ENCODE peak calls at places on chromosomes 12 and 14, in five cellular contexts. G is Karpas-422; P is mesendoderm; U is anterior cingulate cortex; M is effector memory CD4-positive, alpha-beta T cell. S is an unnamed sample.

GRCh38 chr12:10722905-10723866 is at the start of gene YBX3:
- DNase-seq in G (no peak), P (peak; percentile 89), U (peak; percentile 44), M (no peak), S (no peak)

GRCh38 chr12:6315704-6316597 is 5.5 kb downstream of the PLEKHG6 start:
- DNase-seq in G (no peak), P (no peak), U (no peak), M (no peak), S (no peak)

GRCh38 chr12:126069549-126070165 is 1004.4 kb downstream of the AACS start:
- DNase-seq in G (peak; percentile 91), P (peak; percentile 82), U (no peak), M (no peak), S (no peak)

GRCh38 chr12:25924535-25925001 is 33.9 kb upstream of the RASSF8 start:
- DNase-seq in G (no peak), P (peak; percentile 61), U (no peak), M (no peak), S (no peak)

GRCh38 chr12:68403711-68404110 is 71.5 kb upstream of the MDM1 start:
- DNase-seq in G (no peak), P (no peak), U (no peak), M (no peak), S (no peak)

GRCh38 chr12:119573086-119573485 is 20.5 kb upstream of the TMEM233 start:
- DNase-seq in G (peak; percentile 4), P (no peak), U (no peak), M (no peak), S (no peak)

GRCh38 chr12:53872367-53872766 is 66.3 kb upstream of the HOXC13 start:
- DNase-seq in G (no peak), P (no peak), U (no peak), M (no peak), S (no peak)

GRCh38 chr14:49497725-49498348 is 88.3 kb downstream of the RPS29 start:
- DNase-seq in G (peak; percentile 94), P (peak; percentile 84), U (no peak), M (no peak), S (no peak)

GRCh38 chr12:113862570-113863454 is 103.3 kb downstream of the RBM19 start:
- DNase-seq in G (peak; percentile 89), P (peak; percentile 88), U (no peak), M (no peak), S (no peak)

GRCh38 chr14:92517761-92518160 is 4.2 kb downstream of the RIN3 start:
- DNase-seq in G (no peak), P (no peak), U (no peak), M (no peak), S (no peak)

GRCh38 chr14:91835920-91836843 is 31.2 kb downstream of the TC2N start:
- DNase-seq in G (no peak), P (peak; percentile 93), U (no peak), M (peak; percentile 79), S (peak; percentile 87)

GRCh38 chr12:5723711-5724252 is 221.3 kb downstream of the ANO2 start:
- DNase-seq in G (no peak), P (no peak), U (no peak), M (no peak), S (no peak)

GRCh38 chr12:69655616-69656336 is 43.3 kb downstream of the BEST3 start:
- DNase-seq in G (no peak), P (peak; percentile 27), U (no peak), M (no peak), S (no peak)

GRCh38 chr12:3489057-3489456 is 1.9 kb upstream of the PRMT8 start:
- DNase-seq in G (no peak), P (no peak), U (peak; percentile 50), M (no peak), S (no peak)

GRCh38 chr14:52922656-52923055 is 28.2 kb downstream of the FERMT2 start:
- DNase-seq in G (no peak), P (no peak), U (no peak), M (no peak), S (no peak)

GRCh38 chr14:51865953-51866747 is 5.7 kb downstream of the GNG2 start:
- DNase-seq in G (peak; percentile 60), P (peak; percentile 61), U (no peak), M (peak; percentile 43), S (no peak)

GRCh38 chr12:132186857-132187620 is 42.8 kb downstream of the NOC4L start:
- DNase-seq in G (no peak), P (no peak), U (no peak), M (no peak), S (no peak)

GRCh38 chr14:76710093-76711010 is 50.9 kb upstream of the VASH1 start:
- DNase-seq in G (peak; percentile 82), P (peak; percentile 51), U (no peak), M (no peak), S (no peak)

GRCh38 chr12:63292476-63293228 is 141.7 kb upstream of the AVPR1A start:
- DNase-seq in G (no peak), P (no peak), U (no peak), M (no peak), S (no peak)

GRCh38 chr14:60981626-60982455 is 796 bp downstream of the SLC38A6 start:
- DNase-seq in G (peak; percentile 71), P (peak; percentile 71), U (peak; percentile 3), M (no peak), S (no peak)

GRCh38 chr14:85391455-85391854 is 138.5 kb upstream of the FLRT2 start:
- DNase-seq in G (no peak), P (no peak), U (no peak), M (no peak), S (no peak)

GRCh38 chr12:94795520-94795919 is 145.2 kb upstream of the TMCC3 start:
- DNase-seq in G (no peak), P (peak; percentile 86), U (no peak), M (no peak), S (no peak)

GRCh38 chr14:77151918-77152588 is 10.5 kb upstream of the ZDHHC22 start:
- DNase-seq in G (peak; percentile 91), P (no peak), U (no peak), M (no peak), S (no peak)

S was measured in T-helper 22 cell.